ENCODE peak calls at places on chromosomes 16 and 17, in ten cellular contexts. P is transverse colon; Y is GM13977; Z is effector memory CD4-positive, alpha-beta T cell; E is GM10248; N is NCI-H526 treated with DMSO at 0.1 percent for 48 hours; W is fibroblast of the conjunctiva; A is stomach; G is activated T-helper 1 cell treated with anti-CD3 and anti-CD28 coated beads, Interleukin-2, amount 50 U/mL, for 16 hours; T is NT2/D1. H is an unnamed sample.

GRCh38 chr17:70691150-70691549 is 521.8 kb downstream of the KCNJ2 start:
- DNase-seq in P (no peak), Z (no peak), E (no peak), T (no peak), W (no peak), Y (no peak), G (no peak), A (no peak), N (no peak), H (no peak)

GRCh38 chr17:44363613-44364159 is at the start of gene FAM171A2:
- DNase-seq in W (no peak), P (peak), G (peak), E (peak), A (peak), N (peak), Z (peak), T (no peak), Y (peak), H (no peak)

GRCh38 chr16:88264641-88265285 is 118.0 kb upstream of the ZNF469 start:
- DNase-seq in N (no peak), A (peak), P (peak), Y (peak), W (peak), G (no peak), T (peak), Z (peak), E (peak), H (peak)

GRCh38 chr16:86338403-86339115 is 171.8 kb upstream of the FOXF1 start:
- DNase-seq in A (no peak), N (no peak), Y (no peak), E (no peak), T (no peak), Z (no peak), P (no peak), W (no peak), G (no peak), H (no peak)

GRCh38 chr17:32569171-32570080 is 82.6 kb downstream of the CDK5R1 start:
- DNase-seq in G (no peak), P (no peak), T (no peak), Z (no peak), W (no peak), A (no peak), Y (peak), N (no peak), E (peak), H (no peak)

GRCh38 chr17:66542183-66542966 is 240.0 kb downstream of the PRKCA start:
- DNase-seq in G (no peak), N (no peak), Y (no peak), E (peak), T (no peak), A (no peak), Z (no peak), P (no peak), W (no peak), H (no peak)

GRCh38 chr16:71882505-71883192 is 1.3 kb downstream of the ZNF821 start:
- DNase-seq in P (peak), Z (peak), E (peak), N (peak), G (peak), W (peak), A (peak), Y (peak), T (peak), H (peak)

GRCh38 chr16:15981382-15981781 is 32.0 kb downstream of the ABCC1 start:
- DNase-seq in T (no peak), A (no peak), W (no peak), Z (no peak), G (no peak), E (no peak), N (no peak), Y (no peak), P (no peak), H (no peak)

GRCh38 chr17:52201764-52202571 is 43.5 kb upstream of the CA10 start:
- DNase-seq in Y (no peak), W (no peak), N (no peak), A (no peak), G (no peak), Z (no peak), E (no peak), P (no peak), T (no peak), H (no peak)

GRCh38 chr16:75317101-75317522 is 65.7 kb upstream of the BCAR1 start:
- DNase-seq in N (no peak), T (no peak), G (no peak), Y (no peak), P (no peak), Z (no peak), W (no peak), E (peak), A (no peak), H (no peak)

GRCh38 chr17:29038511-29039300 is 4.2 kb upstream of the PIPOX start:
- DNase-seq in T (no peak), Z (no peak), A (no peak), P (no peak), E (no peak), N (no peak), W (no peak), Y (no peak), G (no peak), H (no peak)

GRCh38 chr17:39196820-39197331 is 593 bp downstream of the CACNB1 start:
- DNase-seq in E (no peak), T (no peak), G (no peak), A (no peak), Y (peak), P (peak), N (no peak), W (no peak), Z (no peak), H (no peak)

GRCh38 chr17:79902146-79902791 is 63.0 kb upstream of the CBX4 start:
- DNase-seq in E (no peak), W (no peak), Z (no peak), N (no peak), P (no peak), G (no peak), A (no peak), T (no peak), Y (no peak), H (no peak)

GRCh38 chr17:14205992-14206461 is 30.6 kb downstream of the CDRT15 start:
- DNase-seq in G (peak), T (no peak), P (peak), N (no peak), E (no peak), W (no peak), A (peak), Y (no peak), Z (peak), H (peak)

GRCh38 chr17:5705081-5705875 is 121.0 kb upstream of the NLRP1 start:
- DNase-seq in T (peak), G (no peak), Y (no peak), N (no peak), E (peak), Z (no peak), A (no peak), P (no peak), W (no peak), H (no peak)

GRCh38 chr17:50151937-50152547 is 1.6 kb upstream of the PPP1R9B start:
- DNase-seq in P (peak), Y (peak), G (no peak), A (peak), W (peak), Z (no peak), N (peak), T (peak), E (peak), H (peak)

GRCh38 chr17:74604200-74604599 is 12.1 kb upstream of the CD300LD start:
- DNase-seq in W (no peak), A (no peak), T (no peak), P (no peak), E (no peak), G (no peak), Y (no peak), N (no peak), Z (no peak), H (no peak)

GRCh38 chr17:29175349-29175748 is 4.8 kb downstream of the MYO18A start:
- DNase-seq in Y (no peak), P (no peak), E (no peak), Z (no peak), T (no peak), N (no peak), W (no peak), G (no peak), A (no peak), H (no peak)

GRCh38 chr16:16030449-16030848 is 81.0 kb downstream of the ABCC1 start:
- DNase-seq in E (no peak), Y (no peak), P (no peak), A (no peak), T (no peak), G (no peak), W (no peak), N (no peak), Z (no peak), H (no peak)

GRCh38 chr16:70702624-70703023 is 16.8 kb upstream of the MTSS2 start:
- DNase-seq in W (no peak), T (no peak), Z (no peak), P (no peak), N (no peak), A (no peak), Y (no peak), G (no peak), E (no peak), H (no peak)

GRCh38 chr17:74842599-74843351 is 16.9 kb downstream of the GRIN2C start:
- DNase-seq in T (no peak), P (peak), G (no peak), W (peak), Y (peak), Z (no peak), A (peak), E (peak), N (peak), H (peak)

GRCh38 chr17:67531291-67531690 is 154.2 kb downstream of the PITPNC1 start:
- DNase-seq in Y (peak), N (no peak), P (peak), W (no peak), T (no peak), Z (no peak), A (no peak), G (no peak), E (peak), H (peak)